ENCODE peak calls at places on chromosomes 13 and 19, in eight cellular contexts. One of them, this sample, is unnamed.
A peak's percentile ranks its signal among the peaks of the same experiment; 100 is the strongest.

GRCh38 chr19:46355234-46355990 is 8.5 kb downstream of the PPP5C start:
- DNase-seq in pancreas: no peak
- DNase-seq in colonic mucosa: no peak
- DNase-seq in breast epithelium: no peak
- DNase-seq in endodermal cell: no peak
- DNase-seq in GM23338: no peak
- DNase-seq in heart right ventricle: no peak
- DNase-seq in uterus: no peak
- DNase-seq in this sample: no peak

GRCh38 chr19:7415163-7415856 is 66.6 kb downstream of the ARHGEF18 start:
- DNase-seq in breast epithelium: no peak
- DNase-seq in GM23338: peak; percentile 27
- DNase-seq in pancreas: peak; percentile 81
- DNase-seq in heart right ventricle: no peak
- DNase-seq in endodermal cell: no peak
- DNase-seq in colonic mucosa: peak; percentile 27
- DNase-seq in uterus: no peak
- DNase-seq in this sample: no peak

GRCh38 chr13:73833331-73834070 is 300.7 kb downstream of the KLF12 start:
- DNase-seq in colonic mucosa: no peak
- DNase-seq in breast epithelium: no peak
- DNase-seq in endodermal cell: no peak
- DNase-seq in pancreas: no peak
- DNase-seq in GM23338: no peak
- DNase-seq in uterus: no peak
- DNase-seq in heart right ventricle: no peak
- DNase-seq in this sample: no peak

GRCh38 chr13:114200673-114201005 is 21.6 kb downstream of the CFAP97D2 start:
- DNase-seq in endodermal cell: no peak
- DNase-seq in uterus: no peak
- DNase-seq in pancreas: no peak
- DNase-seq in GM23338: peak; percentile 80
- DNase-seq in colonic mucosa: no peak
- DNase-seq in heart right ventricle: no peak
- DNase-seq in breast epithelium: no peak
- DNase-seq in this sample: no peak

GRCh38 chr13:105969761-105970160 is 565.7 kb downstream of the EFNB2 start:
- DNase-seq in endodermal cell: no peak
- DNase-seq in colonic mucosa: no peak
- DNase-seq in GM23338: no peak
- DNase-seq in heart right ventricle: no peak
- DNase-seq in breast epithelium: no peak
- DNase-seq in uterus: no peak
- DNase-seq in pancreas: no peak
- DNase-seq in this sample: no peak

GRCh38 chr13:34155931-34156607 is 338.1 kb downstream of the RFC3 start:
- DNase-seq in uterus: no peak
- DNase-seq in pancreas: no peak
- DNase-seq in heart right ventricle: no peak
- DNase-seq in endodermal cell: peak; percentile 53
- DNase-seq in GM23338: no peak
- DNase-seq in colonic mucosa: peak; percentile 29
- DNase-seq in breast epithelium: no peak
- DNase-seq in this sample: no peak

GRCh38 chr19:45693168-45693788 is 812 bp downstream of the QPCTL start:
- DNase-seq in colonic mucosa: peak; percentile 90
- DNase-seq in GM23338: peak; percentile 92
- DNase-seq in endodermal cell: peak; percentile 95
- DNase-seq in pancreas: peak; percentile 75
- DNase-seq in heart right ventricle: peak; percentile 83
- DNase-seq in breast epithelium: peak; percentile 62
- DNase-seq in uterus: peak; percentile 73
- DNase-seq in this sample: peak; percentile 89

GRCh38 chr13:27997904-27998522 is 9.5 kb upstream of the URAD start:
- DNase-seq in GM23338: peak; percentile 87
- DNase-seq in pancreas: peak; percentile 28
- DNase-seq in heart right ventricle: peak; percentile 67
- DNase-seq in colonic mucosa: peak; percentile 59
- DNase-seq in breast epithelium: no peak
- DNase-seq in endodermal cell: peak; percentile 86
- DNase-seq in uterus: no peak
- DNase-seq in this sample: no peak

GRCh38 chr13:65387743-65388347 is 1842.3 kb downstream of the PCDH9 start:
- DNase-seq in uterus: no peak
- DNase-seq in pancreas: no peak
- DNase-seq in GM23338: peak; percentile 2
- DNase-seq in heart right ventricle: no peak
- DNase-seq in endodermal cell: peak; percentile 66
- DNase-seq in colonic mucosa: no peak
- DNase-seq in breast epithelium: no peak
- DNase-seq in this sample: no peak

GRCh38 chr19:48556825-48557224 is 4.9 kb downstream of the SULT2B1 start:
- DNase-seq in endodermal cell: no peak
- DNase-seq in breast epithelium: no peak
- DNase-seq in colonic mucosa: no peak
- DNase-seq in GM23338: no peak
- DNase-seq in uterus: no peak
- DNase-seq in heart right ventricle: no peak
- DNase-seq in pancreas: no peak
- DNase-seq in this sample: no peak

GRCh38 chr13:31110617-31111016 is 51.1 kb downstream of the HSPH1 start:
- DNase-seq in GM23338: no peak
- DNase-seq in pancreas: no peak
- DNase-seq in breast epithelium: no peak
- DNase-seq in colonic mucosa: no peak
- DNase-seq in endodermal cell: no peak
- DNase-seq in heart right ventricle: no peak
- DNase-seq in uterus: no peak
- DNase-seq in this sample: peak; percentile 57

GRCh38 chr13:105956891-105957290 is 578.6 kb downstream of the EFNB2 start:
- DNase-seq in pancreas: no peak
- DNase-seq in colonic mucosa: no peak
- DNase-seq in GM23338: no peak
- DNase-seq in uterus: no peak
- DNase-seq in breast epithelium: no peak
- DNase-seq in endodermal cell: no peak
- DNase-seq in heart right ventricle: no peak
- DNase-seq in this sample: no peak

GRCh38 chr13:114257014-114257413 is 22.3 kb downstream of the CDC16 start:
- DNase-seq in breast epithelium: no peak
- DNase-seq in heart right ventricle: no peak
- DNase-seq in GM23338: peak; percentile 74
- DNase-seq in uterus: no peak
- DNase-seq in colonic mucosa: no peak
- DNase-seq in pancreas: no peak
- DNase-seq in endodermal cell: peak; percentile 53
- DNase-seq in this sample: no peak

GRCh38 chr19:37077615-37077928 is 661 bp upstream of the ZNF420 start:
- DNase-seq in uterus: no peak
- DNase-seq in GM23338: no peak
- DNase-seq in heart right ventricle: no peak
- DNase-seq in endodermal cell: no peak
- DNase-seq in pancreas: no peak
- DNase-seq in breast epithelium: no peak
- DNase-seq in colonic mucosa: no peak
- DNase-seq in this sample: no peak

GRCh38 chr13:100547805-100548204 is 40.8 kb downstream of the GGACT start:
- DNase-seq in pancreas: peak; percentile 65
- DNase-seq in heart right ventricle: no peak
- DNase-seq in colonic mucosa: no peak
- DNase-seq in breast epithelium: peak; percentile 65
- DNase-seq in GM23338: no peak
- DNase-seq in endodermal cell: no peak
- DNase-seq in uterus: no peak
- DNase-seq in this sample: no peak

GRCh38 chr13:73235385-73235784 is 176.6 kb downstream of the KLF5 start:
- DNase-seq in uterus: no peak
- DNase-seq in breast epithelium: peak; percentile 84
- DNase-seq in endodermal cell: no peak
- DNase-seq in heart right ventricle: no peak
- DNase-seq in colonic mucosa: no peak
- DNase-seq in GM23338: no peak
- DNase-seq in pancreas: no peak
- DNase-seq in this sample: no peak

GRCh38 chr13:76148926-76149325 is 512.8 kb downstream of the LMO7 start:
- DNase-seq in colonic mucosa: no peak
- DNase-seq in GM23338: no peak
- DNase-seq in pancreas: no peak
- DNase-seq in endodermal cell: no peak
- DNase-seq in uterus: no peak
- DNase-seq in breast epithelium: no peak
- DNase-seq in heart right ventricle: no peak
- DNase-seq in this sample: no peak

GRCh38 chr13:77696006-77696862 is 1.3 kb upstream of the SLAIN1 start:
- DNase-seq in colonic mucosa: no peak
- DNase-seq in uterus: no peak
- DNase-seq in breast epithelium: no peak
- DNase-seq in heart right ventricle: no peak
- DNase-seq in endodermal cell: peak; percentile 44
- DNase-seq in GM23338: peak; percentile 64
- DNase-seq in pancreas: no peak
- DNase-seq in this sample: no peak

GRCh38 chr13:48235100-48235813 is 2.3 kb downstream of the ITM2B start:
- DNase-seq in endodermal cell: peak; percentile 68
- DNase-seq in GM23338: peak; percentile 65
- DNase-seq in breast epithelium: peak; percentile 72
- DNase-seq in heart right ventricle: peak; percentile 37
- DNase-seq in colonic mucosa: no peak
- DNase-seq in pancreas: peak; percentile 50
- DNase-seq in uterus: no peak
- DNase-seq in this sample: no peak

GRCh38 chr13:25686831-25687495 is 315.2 kb downstream of the ATP8A2 start:
- DNase-seq in endodermal cell: no peak
- DNase-seq in uterus: no peak
- DNase-seq in colonic mucosa: peak; percentile 28
- DNase-seq in heart right ventricle: no peak
- DNase-seq in pancreas: no peak
- DNase-seq in breast epithelium: no peak
- DNase-seq in GM23338: no peak
- DNase-seq in this sample: no peak

GRCh38 chr19:4594199-4594598 is 34.7 kb upstream of the SEMA6B start:
- DNase-seq in uterus: no peak
- DNase-seq in heart right ventricle: no peak
- DNase-seq in colonic mucosa: no peak
- DNase-seq in pancreas: no peak
- DNase-seq in breast epithelium: no peak
- DNase-seq in GM23338: no peak
- DNase-seq in endodermal cell: no peak
- DNase-seq in this sample: no peak

GRCh38 chr13:20708216-20708615 is 4.7 kb downstream of the IL17D start:
- DNase-seq in GM23338: no peak
- DNase-seq in pancreas: no peak
- DNase-seq in heart right ventricle: no peak
- DNase-seq in uterus: no peak
- DNase-seq in colonic mucosa: no peak
- DNase-seq in breast epithelium: no peak
- DNase-seq in endodermal cell: no peak
- DNase-seq in this sample: no peak
- H3K27ac ChIP-seq in GM23338: no peak overlapping the region
- H3K27ac ChIP-seq in pancreas: no peak overlapping the region
- H3K27ac ChIP-seq in heart right ventricle: no peak overlapping the region
- H3K27ac ChIP-seq in uterus: no peak overlapping the region
- H3K27ac ChIP-seq in colonic mucosa: no peak overlapping the region
- H3K27ac ChIP-seq in breast epithelium: no peak overlapping the region
- H3K27ac ChIP-seq in endodermal cell: no peak overlapping the region
- H3K27ac ChIP-seq in this sample: peak overlapping the region; percentile 30

GRCh38 chr13:52010890-52011689 is at the start of gene ATP7B:
- DNase-seq in uterus: no peak
- DNase-seq in heart right ventricle: peak; percentile 15
- DNase-seq in GM23338: peak; percentile 81
- DNase-seq in breast epithelium: no peak
- DNase-seq in endodermal cell: peak; percentile 85
- DNase-seq in pancreas: peak; percentile 18
- DNase-seq in colonic mucosa: peak; percentile 41
- DNase-seq in this sample: no peak
- TF ChIP-seq CTCF in uterus: no peak
- TF ChIP-seq CTCF in heart right ventricle: peak; percentile 28
- TF ChIP-seq CTCF in GM23338: peak; percentile 35
- TF ChIP-seq CTCF in breast epithelium: no peak
- TF ChIP-seq CTCF in endodermal cell: peak; percentile 49
- TF ChIP-seq CTCF in pancreas: no peak
- TF ChIP-seq CTCF in colonic mucosa: no peak
- TF ChIP-seq CTCF in this sample: peak; percentile 4

DNA sequence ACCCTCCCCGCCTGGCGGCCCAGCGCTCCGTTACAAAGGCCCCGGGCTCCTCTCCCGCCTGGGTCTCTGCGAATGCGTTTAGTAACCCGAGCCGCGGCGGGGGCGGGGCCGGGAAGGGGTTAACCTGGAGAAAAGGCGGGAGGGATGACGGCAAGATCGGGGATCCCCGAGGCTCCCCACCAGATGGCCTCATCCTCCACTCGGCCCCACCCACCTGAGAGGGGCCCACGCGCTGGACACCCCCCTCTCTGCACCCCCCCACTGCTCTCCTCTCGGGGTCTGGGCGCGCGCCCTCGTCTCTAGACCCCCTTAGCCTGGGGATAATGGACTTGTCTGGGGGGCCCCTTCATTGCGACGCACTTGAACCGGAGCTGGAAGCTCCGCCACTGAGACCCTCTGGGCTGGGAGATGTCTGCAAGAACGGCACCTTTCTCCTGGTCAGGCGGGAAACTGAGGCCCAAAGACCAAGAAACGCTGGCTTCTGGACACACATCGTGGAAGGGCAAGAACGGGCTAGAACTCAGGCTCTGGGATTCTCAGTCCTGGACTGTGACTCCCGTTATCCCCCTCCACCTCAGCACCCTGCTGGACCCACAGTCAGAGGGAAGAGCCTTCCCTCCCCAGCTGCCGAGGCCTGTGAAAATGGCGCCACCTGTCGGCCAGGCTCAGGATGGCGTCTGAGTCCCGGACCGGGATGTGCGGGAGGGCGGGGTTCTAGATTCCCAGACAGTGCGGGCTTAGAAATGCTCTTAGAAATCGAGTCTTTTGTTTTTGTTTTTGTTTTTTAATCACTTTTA is 2.9 kb upstream of the LTBP4 start:
- DNase-seq in endodermal cell: peak; percentile 98
- DNase-seq in heart right ventricle: peak; percentile 90
- DNase-seq in GM23338: peak; percentile 97
- DNase-seq in colonic mucosa: peak; percentile 92
- DNase-seq in uterus: peak; percentile 91
- DNase-seq in breast epithelium: peak; percentile 87
- DNase-seq in pancreas: peak; percentile 78
- DNase-seq in this sample: peak; percentile 93
- H3K4me1 ChIP-seq in endodermal cell: peaks cover 12% of the 10 kb centered on the region
- H3K4me1 ChIP-seq in heart right ventricle: peaks cover 51% of the 10 kb centered on the region
- H3K4me1 ChIP-seq in GM23338: peaks cover 52% of the 10 kb centered on the region
- H3K4me1 ChIP-seq in colonic mucosa: peaks cover 22% of the 10 kb centered on the region
- H3K4me1 ChIP-seq in uterus: no peaks in the 10 kb centered on the region
- H3K4me1 ChIP-seq in breast epithelium: peaks cover 17% of the 10 kb centered on the region
- H3K4me1 ChIP-seq in pancreas: peaks cover 4% of the 10 kb centered on the region
- H3K4me1 ChIP-seq in this sample: peaks cover 18% of the 10 kb centered on the region

DNA sequence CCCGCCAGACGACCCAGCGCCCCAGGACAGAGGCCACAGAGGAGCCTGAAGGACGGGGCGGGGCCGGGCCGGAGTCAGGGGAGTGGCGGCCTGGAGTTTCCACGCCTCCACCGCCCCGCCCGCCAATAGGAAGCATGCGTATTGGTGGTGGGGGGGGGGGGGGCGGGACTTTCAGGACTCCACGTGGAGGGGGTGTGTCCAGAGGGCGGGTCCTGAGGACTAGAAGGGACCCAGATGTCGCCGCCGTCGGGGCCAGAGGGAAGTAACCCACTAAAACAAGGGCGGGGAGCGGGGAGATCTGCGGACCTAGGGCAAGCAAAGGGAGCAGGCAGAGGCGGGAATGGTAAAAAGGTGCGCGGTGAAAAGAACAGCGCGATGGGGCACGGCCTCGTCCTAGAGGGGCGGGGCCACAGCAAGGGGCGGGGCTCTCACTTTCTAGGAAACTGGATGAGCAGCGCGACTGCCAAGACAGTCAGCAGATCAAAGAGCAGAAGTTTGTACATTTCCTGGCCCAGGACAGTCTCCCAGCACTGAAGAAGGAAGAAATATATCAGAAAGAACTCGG is 2.8 kb upstream of the LENG1 start:
- DNase-seq in uterus: peak; percentile 89
- DNase-seq in breast epithelium: peak; percentile 84
- DNase-seq in endodermal cell: peak; percentile 96
- DNase-seq in heart right ventricle: peak; percentile 86
- DNase-seq in GM23338: peak; percentile 90
- DNase-seq in pancreas: peak; percentile 89
- DNase-seq in colonic mucosa: peak; percentile 94
- DNase-seq in this sample: peak; percentile 90
- H3K27ac ChIP-seq in uterus: peak overlapping the region; percentile 46
- H3K27ac ChIP-seq in breast epithelium: peak overlapping the region; percentile 40
- H3K27ac ChIP-seq in endodermal cell: no peak overlapping the region
- H3K27ac ChIP-seq in heart right ventricle: no peak overlapping the region
- H3K27ac ChIP-seq in GM23338: no peak overlapping the region
- H3K27ac ChIP-seq in pancreas: no peak overlapping the region
- H3K27ac ChIP-seq in colonic mucosa: peak overlapping the region; percentile 77
- H3K27ac ChIP-seq in this sample: no peak overlapping the region